ENCODE peak calls at places on chromosomes 13 and 19, in seven cellular contexts. One of them, this sample, is unnamed.

GRCh38 chr13:74325106-74325505 is 190.9 kb upstream of the KLF12 start:
- DNase-seq in Peyer's patch: no peak
- DNase-seq in AG04450: peak; percentile 67
- DNase-seq in breast epithelium: no peak
- DNase-seq in endothelial cell of umbilical vein: peak; percentile 59
- DNase-seq in fibroblast of lung: peak; percentile 84
- DNase-seq in tibial artery: no peak
- DNase-seq in this sample: peak; percentile 3

GRCh38 chr13:94063096-94063495 is 416.4 kb downstream of the DCT start:
- DNase-seq in Peyer's patch: no peak
- DNase-seq in AG04450: peak; percentile 65
- DNase-seq in breast epithelium: no peak
- DNase-seq in endothelial cell of umbilical vein: no peak
- DNase-seq in fibroblast of lung: peak; percentile 72
- DNase-seq in tibial artery: no peak
- DNase-seq in this sample: no peak

GRCh38 chr19:51368366-51369282 is at the start of gene CLDND2:
- DNase-seq in Peyer's patch: no peak
- DNase-seq in AG04450: no peak
- DNase-seq in breast epithelium: no peak
- DNase-seq in endothelial cell of umbilical vein: no peak
- DNase-seq in fibroblast of lung: no peak
- DNase-seq in tibial artery: no peak
- DNase-seq in this sample: no peak

GRCh38 chr13:84418041-84418440 is 535.8 kb upstream of the SLITRK1 start:
- DNase-seq in Peyer's patch: no peak
- DNase-seq in AG04450: no peak
- DNase-seq in breast epithelium: no peak
- DNase-seq in endothelial cell of umbilical vein: no peak
- DNase-seq in fibroblast of lung: no peak
- DNase-seq in tibial artery: no peak
- DNase-seq in this sample: no peak

GRCh38 chr19:34319785-34320184 is 45.2 kb upstream of the GPI start:
- DNase-seq in Peyer's patch: peak; percentile 45
- DNase-seq in AG04450: no peak
- DNase-seq in breast epithelium: no peak
- DNase-seq in endothelial cell of umbilical vein: peak; percentile 94
- DNase-seq in fibroblast of lung: peak; percentile 93
- DNase-seq in tibial artery: peak; percentile 26
- DNase-seq in this sample: no peak

GRCh38 chr19:38420935-38421334 is 5.1 kb downstream of the RASGRP4 start:
- DNase-seq in Peyer's patch: no peak
- DNase-seq in AG04450: no peak
- DNase-seq in breast epithelium: no peak
- DNase-seq in endothelial cell of umbilical vein: no peak
- DNase-seq in fibroblast of lung: no peak
- DNase-seq in tibial artery: no peak
- DNase-seq in this sample: no peak

GRCh38 chr13:75010941-75011340 is 471.0 kb downstream of the TBC1D4 start:
- DNase-seq in Peyer's patch: no peak
- DNase-seq in AG04450: no peak
- DNase-seq in breast epithelium: no peak
- DNase-seq in endothelial cell of umbilical vein: no peak
- DNase-seq in fibroblast of lung: no peak
- DNase-seq in tibial artery: no peak
- DNase-seq in this sample: no peak

GRCh38 chr13:93227906-93228801 is 1.5 kb downstream of the GPC6 start:
- DNase-seq in Peyer's patch: peak; percentile 54
- DNase-seq in AG04450: no peak
- DNase-seq in breast epithelium: no peak
- DNase-seq in endothelial cell of umbilical vein: no peak
- DNase-seq in fibroblast of lung: peak; percentile 89
- DNase-seq in tibial artery: peak; percentile 68
- DNase-seq in this sample: peak; percentile 1

GRCh38 chr19:2356036-2356646 is 3.9 kb upstream of the TMPRSS9 start:
- DNase-seq in Peyer's patch: no peak
- DNase-seq in AG04450: no peak
- DNase-seq in breast epithelium: no peak
- DNase-seq in endothelial cell of umbilical vein: no peak
- DNase-seq in fibroblast of lung: no peak
- DNase-seq in tibial artery: no peak
- DNase-seq in this sample: no peak

GRCh38 chr19:18205180-18205915 is 1.5 kb upstream of the RAB3A start:
- DNase-seq in Peyer's patch: peak; percentile 90
- DNase-seq in AG04450: peak; percentile 58
- DNase-seq in breast epithelium: peak; percentile 75
- DNase-seq in endothelial cell of umbilical vein: peak; percentile 72
- DNase-seq in fibroblast of lung: peak; percentile 74
- DNase-seq in tibial artery: peak; percentile 91
- DNase-seq in this sample: peak; percentile 35

GRCh38 chr13:59345316-59345715 is 818.4 kb downstream of the DIAPH3 start:
- DNase-seq in Peyer's patch: no peak
- DNase-seq in AG04450: no peak
- DNase-seq in breast epithelium: no peak
- DNase-seq in endothelial cell of umbilical vein: peak; percentile 55
- DNase-seq in fibroblast of lung: peak; percentile 11
- DNase-seq in tibial artery: no peak
- DNase-seq in this sample: no peak

GRCh38 chr19:12899891-12900518 is 9.0 kb downstream of the GCDH start:
- DNase-seq in Peyer's patch: no peak
- DNase-seq in AG04450: no peak
- DNase-seq in breast epithelium: no peak
- DNase-seq in endothelial cell of umbilical vein: no peak
- DNase-seq in fibroblast of lung: no peak
- DNase-seq in tibial artery: no peak
- DNase-seq in this sample: no peak

GRCh38 chr13:45621950-45622349 is 6.4 kb upstream of the ERICH6B start:
- DNase-seq in Peyer's patch: no peak
- DNase-seq in AG04450: no peak
- DNase-seq in breast epithelium: no peak
- DNase-seq in endothelial cell of umbilical vein: no peak
- DNase-seq in fibroblast of lung: no peak
- DNase-seq in tibial artery: no peak
- DNase-seq in this sample: no peak

DNA sequence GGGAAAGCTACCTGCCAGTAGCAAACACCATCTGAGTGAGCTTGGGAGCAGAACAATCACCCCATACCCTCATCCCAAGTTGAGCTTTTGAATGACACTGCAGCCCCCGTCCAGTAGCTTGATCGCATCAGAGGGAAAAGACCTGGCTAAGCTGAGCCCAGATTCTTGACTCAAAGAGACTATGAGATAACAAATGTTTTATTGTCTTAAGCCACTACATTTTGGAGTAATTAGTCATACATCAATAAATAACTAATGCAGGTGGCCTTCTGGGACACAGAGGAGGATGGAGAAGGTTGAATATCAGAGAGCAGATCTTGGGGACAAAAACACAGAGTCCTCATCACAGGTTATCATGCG is 24.6 kb upstream of the IGSF23 start:
- DNase-seq in Peyer's patch: no peak
- DNase-seq in AG04450: no peak
- DNase-seq in breast epithelium: no peak
- DNase-seq in endothelial cell of umbilical vein: no peak
- DNase-seq in fibroblast of lung: no peak
- DNase-seq in tibial artery: no peak
- DNase-seq in this sample: no peak
- H3K27ac ChIP-seq in Peyer's patch: no peak overlapping the region
- H3K27ac ChIP-seq in AG04450: peak overlapping the region; percentile 91
- H3K27ac ChIP-seq in breast epithelium: no peak overlapping the region
- H3K27ac ChIP-seq in endothelial cell of umbilical vein: peak overlapping the region; percentile 93
- H3K27ac ChIP-seq in fibroblast of lung: peak overlapping the region; percentile 90
- H3K27ac ChIP-seq in tibial artery: no peak overlapping the region
- H3K27ac ChIP-seq in this sample: no peak overlapping the region

DNA sequence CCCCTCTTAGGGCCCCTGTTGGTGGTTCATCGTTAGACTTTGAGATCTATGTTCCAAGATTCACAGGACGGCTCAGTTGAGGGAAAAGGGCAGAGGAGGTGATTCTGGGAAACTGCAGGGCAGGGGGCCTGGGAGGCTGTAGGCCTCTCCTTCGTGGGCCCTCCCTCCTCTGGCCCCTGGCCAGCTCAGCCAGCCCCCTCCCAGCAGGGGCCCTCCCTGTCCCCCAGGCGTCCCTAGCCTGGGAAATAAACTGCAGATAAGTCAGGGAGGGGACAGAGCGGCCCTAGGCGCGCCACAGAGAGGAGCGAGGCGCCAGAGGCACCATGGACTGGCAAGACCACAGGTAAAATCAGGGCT is 6.5 kb downstream of the HIF3A start:
- DNase-seq in Peyer's patch: no peak
- DNase-seq in AG04450: no peak
- DNase-seq in breast epithelium: no peak
- DNase-seq in endothelial cell of umbilical vein: no peak
- DNase-seq in fibroblast of lung: no peak
- DNase-seq in tibial artery: no peak
- DNase-seq in this sample: no peak
- H3K27ac ChIP-seq in Peyer's patch: peak overlapping the region; percentile 81
- H3K27ac ChIP-seq in AG04450: no peak overlapping the region
- H3K27ac ChIP-seq in breast epithelium: no peak overlapping the region
- H3K27ac ChIP-seq in endothelial cell of umbilical vein: no peak overlapping the region
- H3K27ac ChIP-seq in fibroblast of lung: no peak overlapping the region
- H3K27ac ChIP-seq in tibial artery: peak overlapping the region; percentile 93
- H3K27ac ChIP-seq in this sample: peak overlapping the region; percentile 64

DNA sequence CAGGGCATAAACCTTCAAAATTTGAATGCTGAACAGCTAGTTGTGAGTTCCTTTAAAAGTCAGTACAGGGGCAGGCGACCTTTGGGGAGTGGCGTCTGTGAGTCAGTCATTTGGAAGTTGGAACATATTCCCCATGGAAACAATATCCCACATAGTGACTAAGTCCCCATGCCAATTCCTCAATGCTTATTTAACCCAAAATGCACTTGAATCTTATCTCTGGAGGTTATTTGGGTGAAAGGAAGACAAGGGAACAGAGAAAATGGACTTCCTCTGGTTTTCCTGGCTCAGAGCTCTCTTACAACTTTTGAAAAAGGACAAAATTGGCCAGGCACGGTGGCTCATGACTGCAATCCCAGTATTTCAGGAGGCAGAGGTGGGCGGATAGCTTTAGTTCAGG is 479.2 kb upstream of the NBEA start:
- DNase-seq in Peyer's patch: no peak
- DNase-seq in AG04450: no peak
- DNase-seq in breast epithelium: no peak
- DNase-seq in endothelial cell of umbilical vein: peak; percentile 76
- DNase-seq in fibroblast of lung: peak; percentile 87
- DNase-seq in tibial artery: no peak
- DNase-seq in this sample: no peak
- H3K27ac ChIP-seq in Peyer's patch: no peak overlapping the region
- H3K27ac ChIP-seq in AG04450: no peak overlapping the region
- H3K27ac ChIP-seq in breast epithelium: no peak overlapping the region
- H3K27ac ChIP-seq in endothelial cell of umbilical vein: no peak overlapping the region
- H3K27ac ChIP-seq in fibroblast of lung: no peak overlapping the region
- H3K27ac ChIP-seq in tibial artery: peak overlapping the region; percentile 31
- H3K27ac ChIP-seq in this sample: no peak overlapping the region

GRCh38 chr19:58217607-58218391 is 10.9 kb upstream of the ZNF544 start:
- DNase-seq in Peyer's patch: no peak
- DNase-seq in AG04450: no peak
- DNase-seq in breast epithelium: no peak
- DNase-seq in endothelial cell of umbilical vein: no peak
- DNase-seq in fibroblast of lung: no peak
- DNase-seq in tibial artery: no peak
- DNase-seq in this sample: no peak
- H3K27ac ChIP-seq in Peyer's patch: no peak overlapping the region
- H3K27ac ChIP-seq in AG04450: no peak overlapping the region
- H3K27ac ChIP-seq in breast epithelium: no peak overlapping the region
- H3K27ac ChIP-seq in endothelial cell of umbilical vein: no peak overlapping the region
- H3K27ac ChIP-seq in fibroblast of lung: no peak overlapping the region
- H3K27ac ChIP-seq in tibial artery: no peak overlapping the region
- H3K27ac ChIP-seq in this sample: no peak overlapping the region